ENCODE peak calls at places on chromosomes 13 and 19, in nine cellular contexts. F, U, G, W, O, N, Q, C and D are unnamed samples.

GRCh38 chr13:95354156-95354555 is 52.9 kb upstream of the ABCC4 start:
- DNase-seq in F (no peak), U (no peak), G (no peak), W (no peak), O (no peak), N (no peak), Q (no peak), C (no peak), D (no peak)

GRCh38 chr19:53880716-53881481 is 1.1 kb upstream of the PRKCG start:
- DNase-seq in F (no peak), U (no peak), G (no peak), W (no peak), O (no peak), N (no peak), Q (no peak), C (no peak), D (peak; percentile 26)

GRCh38 chr13:27126877-27127276 is 44.7 kb downstream of the USP12 start:
- DNase-seq in F (no peak), U (no peak), G (no peak), W (no peak), O (no peak), N (no peak), Q (no peak), C (no peak), D (no peak)

GRCh38 chr13:36912983-36913382 is 7.1 kb downstream of the SMAD9 start:
- DNase-seq in F (no peak), U (no peak), G (no peak), W (no peak), O (no peak), N (no peak), Q (no peak), C (no peak), D (no peak)

GRCh38 chr19:47848871-47849473 is 10.1 kb upstream of the TPRX2 start:
- DNase-seq in F (peak; percentile 19), U (no peak), G (no peak), W (peak; percentile 3), O (peak; percentile 23), N (no peak), Q (no peak), C (no peak), D (no peak)

GRCh38 chr13:59960683-59961082 is 203.0 kb downstream of the DIAPH3 start:
- DNase-seq in F (no peak), U (no peak), G (no peak), W (peak; percentile 23), O (peak; percentile 10), N (no peak), Q (no peak), C (no peak), D (no peak)

GRCh38 chr19:18020212-18021067 is 12.5 kb downstream of the ARRDC2 start:
- DNase-seq in F (peak; percentile 95), U (no peak), G (peak; percentile 77), W (no peak), O (peak; percentile 52), N (peak; percentile 99), Q (peak; percentile 79), C (peak; percentile 99), D (peak; percentile 79)

GRCh38 chr19:15779756-15780476 is 7.5 kb upstream of the OR10H5 start:
- DNase-seq in F (peak; percentile 76), U (no peak), G (peak; percentile 21), W (no peak), O (peak; percentile 13), N (peak; percentile 80), Q (peak; percentile 65), C (peak; percentile 82), D (no peak)

GRCh38 chr19:18388328-18389094 is 2.6 kb downstream of the GDF15 start:
- DNase-seq in F (peak; percentile 88), U (peak; percentile 64), G (peak; percentile 40), W (peak; percentile 54), O (peak; percentile 62), N (peak; percentile 92), Q (peak; percentile 71), C (peak; percentile 91), D (peak; percentile 48)

GRCh38 chr13:50911051-50911690 is 1.6 kb downstream of the RNASEH2B start:
- DNase-seq in F (no peak), U (no peak), G (no peak), W (peak; percentile 31), O (peak; percentile 13), N (no peak), Q (no peak), C (no peak), D (peak; percentile 33)

DNA sequence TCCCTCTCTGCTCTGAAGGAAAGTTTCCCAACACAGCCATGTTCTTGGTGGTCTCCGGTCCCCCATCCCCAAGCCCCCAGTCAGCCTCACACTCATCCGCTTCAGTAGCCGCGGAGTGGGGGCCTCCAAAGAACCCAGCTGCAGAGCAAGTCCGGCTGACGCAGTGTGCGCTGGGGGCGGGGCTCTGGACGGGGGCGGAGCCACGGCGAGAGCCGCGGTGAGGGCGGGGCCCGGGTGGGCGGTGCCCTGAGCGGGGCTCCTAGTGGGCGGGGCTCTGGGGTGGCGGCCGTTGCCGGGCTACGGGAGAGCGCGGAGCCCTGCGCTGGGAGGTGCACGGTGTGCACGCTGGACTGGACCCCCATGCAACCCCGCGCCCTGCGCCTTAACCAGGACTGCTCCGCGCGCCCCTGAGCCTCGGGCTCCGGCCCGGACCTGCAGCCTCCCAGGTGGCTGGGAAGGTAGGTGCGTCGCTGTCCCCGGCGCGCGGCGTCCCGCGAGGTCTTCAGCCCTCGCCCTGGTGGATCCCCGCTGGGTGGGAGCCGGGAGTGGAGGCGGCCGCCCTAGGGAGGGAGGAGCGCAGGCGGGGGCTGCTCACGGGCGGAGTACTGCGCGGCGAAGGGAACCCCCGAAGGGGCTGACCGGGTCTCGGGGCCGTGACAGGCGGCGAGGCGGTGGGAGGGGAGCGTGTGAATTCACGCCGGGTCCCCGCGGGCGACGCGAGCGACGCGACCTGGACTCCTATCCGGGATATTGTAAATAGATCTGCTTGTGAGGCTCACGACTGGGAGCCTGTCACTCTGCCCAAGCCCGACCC is 9.1 kb downstream of the TNFRSF19 start:
- DNase-seq in F (peak; percentile 95), U (peak; percentile 87), G (peak; percentile 39), W (peak; percentile 86), O (peak; percentile 86), N (peak; percentile 96), Q (peak; percentile 86), C (peak; percentile 93), D (peak; percentile 94)
- TF ChIP-seq CTCF in F (no peak), U (no peak), G (no peak), W (no peak), O (no peak), N (no peak), Q (peak; percentile 56), C (no peak), D (no peak)

GRCh38 chr19:3981373-3981735 is 3.9 kb downstream of the EEF2 start:
- DNase-seq in F (no peak), U (no peak), G (no peak), W (no peak), O (no peak), N (no peak), Q (no peak), C (no peak), D (no peak)

GRCh38 chr19:3983936-3984583 is 1.2 kb downstream of the EEF2 start:
- DNase-seq in F (no peak), U (no peak), G (no peak), W (peak; percentile 60), O (peak; percentile 55), N (peak; percentile 83), Q (no peak), C (peak; percentile 69), D (peak; percentile 52)

GRCh38 chr19:3983542-3983914 is 1.7 kb downstream of the EEF2 start:
- DNase-seq in F (no peak), U (no peak), G (no peak), W (no peak), O (no peak), N (no peak), Q (no peak), C (no peak), D (no peak)

GRCh38 chr19:3981736-3982681 is 3.3 kb downstream of the EEF2 start:
- DNase-seq in F (no peak), U (no peak), G (no peak), W (no peak), O (no peak), N (no peak), Q (no peak), C (no peak), D (no peak)

GRCh38 chr19:3982701-3983541 is 2.3 kb downstream of the EEF2 start:
- DNase-seq in F (no peak), U (no peak), G (no peak), W (peak; percentile 55), O (peak; percentile 42), N (peak; percentile 82), Q (no peak), C (peak; percentile 67), D (peak; percentile 64)
- H3K4me3 ChIP-seq in F (peak overlapping the region; percentile 85), U (no peak overlapping the region), G (peak overlapping the region; percentile 86), W (peak overlapping the region; percentile 96), O (peak overlapping the region; percentile 100), N (peak overlapping the region; percentile 91), Q (no peak overlapping the region), C (peak overlapping the region; percentile 75), D (peak overlapping the region; percentile 87)

DNA sequence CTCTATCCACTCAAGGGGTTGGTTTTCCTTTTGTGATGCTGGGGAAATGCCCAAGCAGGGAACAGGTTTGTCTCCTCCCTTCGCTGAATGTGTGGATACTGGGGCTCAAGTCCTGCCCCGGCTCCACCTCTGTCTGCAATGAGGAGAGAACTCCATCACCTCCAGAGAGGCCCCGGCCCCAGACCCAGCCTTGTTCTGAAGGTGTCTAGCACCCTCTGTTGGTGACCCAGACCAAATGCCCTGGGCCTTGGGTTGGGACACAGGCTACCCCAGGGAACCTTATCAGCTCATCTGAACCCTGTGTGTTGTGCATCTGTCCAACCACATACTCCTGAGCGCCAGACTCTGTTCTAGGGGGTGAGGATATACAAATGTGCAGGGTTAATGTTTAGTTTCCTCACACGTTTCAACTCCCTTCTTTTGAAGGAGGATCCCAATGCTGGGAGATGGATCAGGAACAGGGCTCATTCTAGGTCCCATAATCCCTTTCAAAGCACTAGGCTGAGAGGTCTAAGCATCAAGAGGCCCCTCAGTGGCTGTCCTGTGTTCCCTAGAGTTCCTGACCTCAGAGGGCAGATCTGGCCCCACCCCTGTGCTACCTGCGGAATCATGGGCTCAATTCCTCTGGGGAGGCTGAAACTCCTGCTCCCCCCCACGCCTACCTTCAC is 112.5 kb upstream of the SLC7A1 start:
- DNase-seq in F (no peak), U (peak; percentile 17), G (no peak), W (peak; percentile 34), O (peak; percentile 58), N (no peak), Q (no peak), C (no peak), D (peak; percentile 30)
- TF ChIP-seq CTCF in F (peak; percentile 63), U (peak; percentile 12), G (peak; percentile 28), W (peak; percentile 65), O (peak; percentile 83), N (peak; percentile 13), Q (no peak), C (peak; percentile 37), D (peak; percentile 83)

DNA sequence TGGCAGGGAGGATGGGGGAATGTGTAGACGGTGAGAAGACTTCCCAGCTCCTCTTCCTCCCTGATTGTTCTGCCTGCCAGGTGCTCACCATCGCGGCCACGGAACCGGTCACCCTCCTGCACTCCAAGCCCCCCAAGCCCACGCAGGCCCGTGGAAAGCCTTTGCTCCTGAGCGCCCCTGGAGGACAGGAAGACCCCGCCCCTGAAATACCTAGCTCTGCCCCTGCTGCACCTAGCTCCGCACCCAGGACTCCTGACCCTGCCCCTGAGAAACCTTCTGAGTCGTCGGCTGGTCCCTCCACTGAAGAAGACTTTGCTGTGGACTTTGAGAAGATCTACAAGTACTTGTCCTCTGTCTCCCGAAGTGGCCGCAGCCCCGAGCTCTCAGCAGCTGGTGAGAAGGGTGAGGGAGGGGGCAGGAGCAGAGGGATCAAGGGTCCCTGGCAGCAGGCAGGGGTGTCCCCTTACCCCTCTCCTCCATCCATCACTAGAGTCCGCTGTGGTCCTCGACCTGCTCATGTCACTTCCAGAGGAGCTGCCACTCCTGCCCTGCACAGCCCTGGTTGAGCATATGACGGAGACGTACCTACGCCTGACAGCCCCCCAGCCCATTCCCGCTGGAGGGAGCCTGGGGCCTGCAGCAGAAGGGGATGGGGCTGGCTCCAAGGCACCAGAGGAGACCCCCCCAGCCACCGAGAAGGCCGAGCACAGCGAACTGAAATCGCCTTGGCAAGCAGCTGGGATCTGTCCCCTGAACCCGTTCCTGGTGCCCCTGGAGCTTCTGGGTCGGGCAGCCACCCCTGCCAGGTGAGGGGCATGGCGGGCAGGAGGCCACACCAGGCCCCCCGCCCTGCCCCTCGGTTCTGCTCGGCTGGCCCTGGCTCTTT is 2.1 kb downstream of the SNAPC2 start:
- DNase-seq in F (no peak), U (no peak), G (no peak), W (no peak), O (no peak), N (peak; percentile 55), Q (no peak), C (no peak), D (no peak)
- H3K4me3 ChIP-seq in F (peak overlapping the region; percentile 88), U (no peak overlapping the region), G (peak overlapping the region; percentile 80), W (no peak overlapping the region), O (peak overlapping the region; percentile 64), N (no peak overlapping the region), Q (no peak overlapping the region), C (peak overlapping the region; percentile 85), D (peak overlapping the region; percentile 57)